ENCODE peak calls at places on chromosomes 1 and 21, in six cellular contexts. One of them, this sample, is unnamed.

GRCh38 chr21:27535188-27535587 is 568.3 kb upstream of the ADAMTS5 start:
- ATAC-seq in HepG2: no peak
- ATAC-seq in Panc1: no peak
- ATAC-seq in upper lobe of right lung: no peak
- ATAC-seq in thoracic aorta: no peak
- ATAC-seq in heart left ventricle: no peak
- ATAC-seq in this sample: no peak

GRCh38 chr1:67285780-67286488 is 21.7 kb upstream of the IL12RB2 start:
- ATAC-seq in HepG2: no peak
- ATAC-seq in thoracic aorta: no peak
- ATAC-seq in upper lobe of right lung: no peak
- ATAC-seq in heart left ventricle: no peak
- ATAC-seq in Panc1: no peak
- ATAC-seq in this sample: no peak

GRCh38 chr1:161727343-161727924 is 6.1 kb downstream of the FCRLB start:
- ATAC-seq in upper lobe of right lung: no peak
- ATAC-seq in heart left ventricle: no peak
- ATAC-seq in thoracic aorta: peak; percentile 19
- ATAC-seq in HepG2: peak; percentile 5
- ATAC-seq in Panc1: no peak
- ATAC-seq in this sample: no peak

GRCh38 chr1:203153989-203154821 is 21.4 kb downstream of the MYBPH start:
- ATAC-seq in thoracic aorta: no peak
- ATAC-seq in heart left ventricle: no peak
- ATAC-seq in Panc1: no peak
- ATAC-seq in HepG2: no peak
- ATAC-seq in upper lobe of right lung: peak; percentile 69
- ATAC-seq in this sample: no peak

GRCh38 chr21:42468511-42469131 is 27.4 kb downstream of the RSPH1 start:
- ATAC-seq in HepG2: no peak
- ATAC-seq in thoracic aorta: no peak
- ATAC-seq in heart left ventricle: no peak
- ATAC-seq in Panc1: no peak
- ATAC-seq in upper lobe of right lung: no peak
- ATAC-seq in this sample: no peak

GRCh38 chr1:243420968-243421675 is 165.3 kb downstream of the SDCCAG8 start:
- ATAC-seq in heart left ventricle: no peak
- ATAC-seq in upper lobe of right lung: no peak
- ATAC-seq in thoracic aorta: no peak
- ATAC-seq in HepG2: no peak
- ATAC-seq in Panc1: peak; percentile 92
- ATAC-seq in this sample: no peak

GRCh38 chr1:158146739-158147138 is 34.0 kb upstream of the CD1D start:
- ATAC-seq in heart left ventricle: peak; percentile 22
- ATAC-seq in HepG2: no peak
- ATAC-seq in upper lobe of right lung: no peak
- ATAC-seq in thoracic aorta: no peak
- ATAC-seq in Panc1: no peak
- ATAC-seq in this sample: no peak

GRCh38 chr1:12678350-12678749 is 34.5 kb downstream of the AADACL4 start:
- ATAC-seq in HepG2: no peak
- ATAC-seq in upper lobe of right lung: no peak
- ATAC-seq in Panc1: no peak
- ATAC-seq in heart left ventricle: no peak
- ATAC-seq in thoracic aorta: no peak
- ATAC-seq in this sample: no peak

GRCh38 chr1:187143783-187144182 is 315.0 kb downstream of the PLA2G4A start:
- ATAC-seq in Panc1: no peak
- ATAC-seq in upper lobe of right lung: no peak
- ATAC-seq in thoracic aorta: no peak
- ATAC-seq in heart left ventricle: no peak
- ATAC-seq in HepG2: no peak
- ATAC-seq in this sample: no peak

GRCh38 chr1:184485731-184486723 is 99.2 kb downstream of the C1orf21 start:
- ATAC-seq in heart left ventricle: peak; percentile 72
- ATAC-seq in upper lobe of right lung: no peak
- ATAC-seq in Panc1: no peak
- ATAC-seq in thoracic aorta: no peak
- ATAC-seq in HepG2: no peak
- ATAC-seq in this sample: no peak

GRCh38 chr21:44078411-44078981 is 28.7 kb upstream of the PWP2 start:
- ATAC-seq in upper lobe of right lung: no peak
- ATAC-seq in Panc1: no peak
- ATAC-seq in heart left ventricle: no peak
- ATAC-seq in HepG2: no peak
- ATAC-seq in thoracic aorta: no peak
- ATAC-seq in this sample: no peak

DNA sequence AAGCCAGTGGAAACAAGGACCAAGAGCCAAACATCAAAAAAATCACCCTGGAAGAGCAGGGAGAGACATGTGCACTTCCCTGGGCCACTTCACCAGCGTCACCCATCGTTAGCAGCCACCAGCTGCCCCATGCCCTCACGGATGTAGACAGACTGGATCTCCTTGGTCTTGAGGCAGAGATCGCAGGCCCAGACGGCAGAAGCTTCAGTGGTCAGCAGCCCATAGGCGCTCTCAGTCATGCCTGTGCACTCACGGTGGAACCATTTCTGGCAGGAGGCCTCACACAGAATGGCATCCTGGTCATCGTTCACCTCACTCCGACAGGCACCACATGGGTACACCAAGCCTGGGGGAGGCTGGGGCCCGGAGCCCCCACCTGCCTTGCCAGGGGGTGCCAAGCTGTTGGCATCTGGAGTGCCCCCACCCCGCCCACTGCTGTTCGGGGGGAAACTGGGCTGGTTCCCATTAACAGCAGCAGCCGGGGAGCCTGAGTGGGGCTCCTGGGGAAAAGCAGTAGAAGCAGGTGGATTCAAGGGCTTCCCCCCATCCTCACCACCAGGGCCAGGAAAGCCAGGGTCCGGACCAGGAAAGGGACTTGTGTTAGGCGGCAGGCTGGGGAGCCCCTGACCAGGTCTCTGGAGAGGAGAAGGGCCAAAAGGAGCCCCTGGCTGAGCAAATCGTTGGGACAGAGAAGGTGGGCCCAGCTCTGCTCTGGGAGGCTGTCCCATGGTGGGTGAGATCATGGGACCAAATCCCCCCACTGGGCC is 2.7 kb downstream of the PYGO2 start:
- ATAC-seq in upper lobe of right lung: no peak
- ATAC-seq in thoracic aorta: no peak
- ATAC-seq in HepG2: no peak
- ATAC-seq in heart left ventricle: no peak
- ATAC-seq in Panc1: no peak
- ATAC-seq in this sample: no peak
- H3K4me1 ChIP-seq in upper lobe of right lung: peaks cover 45% of the 10 kb centered on the region
- H3K4me1 ChIP-seq in thoracic aorta: peaks cover 51% of the 10 kb centered on the region
- H3K4me1 ChIP-seq in HepG2: peaks cover 51% of the 10 kb centered on the region
- H3K4me1 ChIP-seq in heart left ventricle: peaks cover 21% of the 10 kb centered on the region
- H3K4me1 ChIP-seq in Panc1: peaks cover 48% of the 10 kb centered on the region
- H3K4me1 ChIP-seq in this sample: peaks cover 90% of the 10 kb centered on the region

DNA sequence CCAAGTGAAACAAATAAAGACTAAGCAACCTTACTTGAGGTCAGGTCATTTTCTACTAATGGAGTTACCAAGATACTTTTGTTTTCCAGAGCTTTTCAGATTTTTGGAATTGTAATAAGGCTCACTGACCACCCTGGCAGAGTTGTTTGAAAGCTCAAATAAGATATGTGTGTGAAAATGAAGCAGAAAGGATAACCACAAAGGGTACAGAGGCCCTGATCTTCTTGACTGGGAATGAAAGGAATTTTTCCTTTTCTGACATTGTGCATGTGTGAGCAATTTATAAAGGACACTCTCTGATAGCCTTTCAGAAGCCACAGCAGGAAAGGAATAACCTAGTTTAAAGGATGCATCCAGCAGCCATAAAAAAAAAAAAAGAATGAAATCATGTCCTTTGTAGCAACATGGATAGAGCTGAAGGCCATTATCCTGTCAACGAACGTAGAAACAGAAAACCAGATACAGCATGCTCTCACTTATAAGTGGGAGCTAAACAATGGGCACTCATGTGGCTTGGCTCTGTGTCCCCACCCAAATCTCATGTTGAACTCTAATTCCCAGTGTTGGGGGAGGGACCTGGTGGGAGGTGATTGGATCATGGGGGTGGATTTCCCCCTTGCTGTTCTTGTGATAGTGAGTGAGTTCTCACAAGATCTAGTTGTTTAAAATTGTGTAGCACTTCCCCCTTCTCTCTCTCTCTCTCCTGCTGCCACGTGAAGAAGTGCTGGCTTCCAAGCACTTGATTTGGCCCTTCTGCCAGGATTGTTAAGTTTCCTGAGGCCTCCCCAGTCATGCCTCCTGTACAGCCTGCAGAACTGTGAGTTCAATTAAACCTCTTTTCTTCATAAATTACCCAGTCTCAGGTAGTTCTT is 3.1 kb upstream of the SRP9 start:
- ATAC-seq in thoracic aorta: no peak
- ATAC-seq in upper lobe of right lung: no peak
- ATAC-seq in Panc1: no peak
- ATAC-seq in HepG2: no peak
- ATAC-seq in heart left ventricle: no peak
- ATAC-seq in this sample: no peak
- H3K4me1 ChIP-seq in thoracic aorta: peaks cover 29% of the 10 kb centered on the region
- H3K4me1 ChIP-seq in upper lobe of right lung: peaks cover 34% of the 10 kb centered on the region
- H3K4me1 ChIP-seq in Panc1: peaks cover 20% of the 10 kb centered on the region
- H3K4me1 ChIP-seq in HepG2: peaks cover 67% of the 10 kb centered on the region
- H3K4me1 ChIP-seq in heart left ventricle: peaks cover 23% of the 10 kb centered on the region
- H3K4me1 ChIP-seq in this sample: peaks cover 50% of the 10 kb centered on the region

GRCh38 chr1:7573481-7573880 is 197.6 kb upstream of the VAMP3 start:
- ATAC-seq in thoracic aorta: no peak
- ATAC-seq in heart left ventricle: no peak
- ATAC-seq in Panc1: no peak
- ATAC-seq in upper lobe of right lung: no peak
- ATAC-seq in HepG2: no peak
- ATAC-seq in this sample: no peak
- H3K4me1 ChIP-seq in thoracic aorta: peaks cover 27% of the 10 kb centered on the region
- H3K4me1 ChIP-seq in heart left ventricle: no peaks in the 10 kb centered on the region
- H3K4me1 ChIP-seq in Panc1: no peaks in the 10 kb centered on the region
- H3K4me1 ChIP-seq in upper lobe of right lung: peaks cover 20% of the 10 kb centered on the region
- H3K4me1 ChIP-seq in HepG2: no peaks in the 10 kb centered on the region
- H3K4me1 ChIP-seq in this sample: peaks cover 6% of the 10 kb centered on the region

GRCh38 chr1:2208309-2209239 is 14.0 kb upstream of the FAAP20 start:
- ATAC-seq in heart left ventricle: no peak
- ATAC-seq in upper lobe of right lung: peak; percentile 50
- ATAC-seq in HepG2: peak; percentile 60
- ATAC-seq in Panc1: peak; percentile 64
- ATAC-seq in thoracic aorta: peak; percentile 59
- ATAC-seq in this sample: peak; percentile 6
- H3K4me1 ChIP-seq in heart left ventricle: peaks cover 39% of the 10 kb centered on the region
- H3K4me1 ChIP-seq in upper lobe of right lung: peaks cover 67% of the 10 kb centered on the region
- H3K4me1 ChIP-seq in HepG2: peaks cover 72% of the 10 kb centered on the region
- H3K4me1 ChIP-seq in Panc1: peaks cover 78% of the 10 kb centered on the region
- H3K4me1 ChIP-seq in thoracic aorta: peaks cover 83% of the 10 kb centered on the region
- H3K4me1 ChIP-seq in this sample: peaks cover 89% of the 10 kb centered on the region

GRCh38 chr1:110671323-110671722 is 3.4 kb downstream of the KCNA3 start:
- ATAC-seq in HepG2: no peak
- ATAC-seq in upper lobe of right lung: no peak
- ATAC-seq in Panc1: no peak
- ATAC-seq in heart left ventricle: no peak
- ATAC-seq in thoracic aorta: no peak
- ATAC-seq in this sample: no peak

GRCh38 chr1:110673197-110673701 is 1.5 kb downstream of the KCNA3 start:
- ATAC-seq in HepG2: no peak
- ATAC-seq in upper lobe of right lung: no peak
- ATAC-seq in Panc1: no peak
- ATAC-seq in heart left ventricle: no peak
- ATAC-seq in thoracic aorta: no peak
- ATAC-seq in this sample: no peak

GRCh38 chr1:110672753-110673108 is 2.0 kb downstream of the KCNA3 start:
- ATAC-seq in thoracic aorta: no peak
- ATAC-seq in upper lobe of right lung: peak; percentile 14
- ATAC-seq in heart left ventricle: no peak
- ATAC-seq in HepG2: no peak
- ATAC-seq in Panc1: no peak
- ATAC-seq in this sample: no peak

GRCh38 chr1:110673805-110674336 is 869 bp downstream of the KCNA3 start:
- ATAC-seq in heart left ventricle: no peak
- ATAC-seq in HepG2: no peak
- ATAC-seq in upper lobe of right lung: no peak
- ATAC-seq in Panc1: no peak
- ATAC-seq in thoracic aorta: no peak
- ATAC-seq in this sample: no peak

DNA sequence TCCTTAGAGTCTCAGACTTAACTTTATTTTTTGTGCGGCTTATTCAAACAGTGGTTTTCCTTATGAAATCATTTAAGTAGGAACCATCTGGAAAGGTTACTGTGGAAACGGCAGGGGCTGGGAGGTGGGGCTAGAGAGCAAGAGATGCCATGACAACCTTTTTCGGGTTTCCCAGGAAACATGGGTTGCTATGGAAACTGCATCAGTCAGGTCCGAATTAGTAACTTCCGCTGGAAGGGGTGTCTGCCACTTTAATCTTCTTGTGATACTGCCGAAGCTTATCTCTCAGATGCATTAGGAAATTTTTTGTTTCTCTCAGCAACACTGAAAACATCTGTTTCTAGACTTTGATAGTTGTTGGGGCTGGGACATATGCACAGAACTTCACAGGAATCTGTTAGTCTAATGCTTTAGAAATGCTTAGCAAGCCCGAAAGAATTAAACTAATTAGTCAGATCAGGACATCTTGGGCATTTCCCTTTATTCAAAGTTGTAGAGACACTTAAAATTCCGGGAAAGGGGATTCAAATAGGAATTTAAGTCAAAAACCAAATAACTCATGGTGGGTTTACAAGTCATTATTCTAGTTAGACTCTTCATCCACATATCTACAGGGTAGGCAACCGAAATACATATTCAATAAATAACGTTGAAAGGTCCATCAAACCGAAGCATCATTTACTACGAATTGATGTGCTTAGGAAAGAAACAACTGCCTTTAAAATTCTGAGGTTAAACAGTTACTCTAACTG is 2.6 kb downstream of the KCNA3 start:
- ATAC-seq in HepG2: no peak
- ATAC-seq in thoracic aorta: no peak
- ATAC-seq in upper lobe of right lung: no peak
- ATAC-seq in Panc1: no peak
- ATAC-seq in heart left ventricle: no peak
- ATAC-seq in this sample: no peak
- H3K4me1 ChIP-seq in HepG2: no peaks in the 10 kb centered on the region
- H3K4me1 ChIP-seq in thoracic aorta: peaks cover 13% of the 10 kb centered on the region
- H3K4me1 ChIP-seq in upper lobe of right lung: peaks cover 5% of the 10 kb centered on the region
- H3K4me1 ChIP-seq in Panc1: no peaks in the 10 kb centered on the region
- H3K4me1 ChIP-seq in heart left ventricle: no peaks in the 10 kb centered on the region
- H3K4me1 ChIP-seq in this sample: no peaks in the 10 kb centered on the region

GRCh38 chr1:54307305-54307704 is 98.9 kb downstream of the SSBP3 start:
- ATAC-seq in thoracic aorta: no peak
- ATAC-seq in heart left ventricle: no peak
- ATAC-seq in upper lobe of right lung: no peak
- ATAC-seq in Panc1: no peak
- ATAC-seq in HepG2: no peak
- ATAC-seq in this sample: no peak

GRCh38 chr1:54311506-54311905 is 94.7 kb downstream of the SSBP3 start:
- ATAC-seq in Panc1: peak; percentile 23
- ATAC-seq in heart left ventricle: no peak
- ATAC-seq in HepG2: peak; percentile 28
- ATAC-seq in upper lobe of right lung: no peak
- ATAC-seq in thoracic aorta: no peak
- ATAC-seq in this sample: no peak

GRCh38 chr1:54310439-54311328 is 95.5 kb downstream of the SSBP3 start:
- ATAC-seq in thoracic aorta: no peak
- ATAC-seq in heart left ventricle: peak; percentile 29
- ATAC-seq in HepG2: peak; percentile 84
- ATAC-seq in Panc1: peak; percentile 52
- ATAC-seq in upper lobe of right lung: peak; percentile 66
- ATAC-seq in this sample: no peak

GRCh38 chr1:54312874-54313316 is 93.3 kb downstream of the SSBP3 start:
- ATAC-seq in HepG2: no peak
- ATAC-seq in heart left ventricle: peak; percentile 68
- ATAC-seq in thoracic aorta: no peak
- ATAC-seq in upper lobe of right lung: peak; percentile 63
- ATAC-seq in Panc1: no peak
- ATAC-seq in this sample: peak; percentile 84

GRCh38 chr1:54309631-54310366 is 96.4 kb downstream of the SSBP3 start:
- ATAC-seq in Panc1: no peak
- ATAC-seq in upper lobe of right lung: no peak
- ATAC-seq in HepG2: no peak
- ATAC-seq in thoracic aorta: no peak
- ATAC-seq in heart left ventricle: no peak
- ATAC-seq in this sample: no peak
- H3K4me1 ChIP-seq in Panc1: no peaks in the 10 kb centered on the region
- H3K4me1 ChIP-seq in upper lobe of right lung: peaks cover 47% of the 10 kb centered on the region
- H3K4me1 ChIP-seq in HepG2: peaks cover 9% of the 10 kb centered on the region
- H3K4me1 ChIP-seq in thoracic aorta: peaks cover 57% of the 10 kb centered on the region
- H3K4me1 ChIP-seq in heart left ventricle: peaks cover 23% of the 10 kb centered on the region
- H3K4me1 ChIP-seq in this sample: peaks cover 94% of the 10 kb centered on the region